ENCODE peak calls at places on chromosome 12, in five cellular contexts. I is AG10803, T is progenitor cell of endocrine pancreas, P is endothelial cell, Y is A549. F is an unnamed sample.

GRCh38 chr12:117072736-117073475 is 26.3 kb downstream of the TESC start:
- DNase-seq in P (no peak), T (no peak), Y (no peak), I (no peak), F (no peak)

GRCh38 chr12:65649126-65649525 is 175.2 kb upstream of the HMGA2 start:
- DNase-seq in P (no peak), Y (peak; percentile 72), I (peak; percentile 98), T (no peak), F (no peak)

GRCh38 chr12:128571906-128572305 is 251.9 kb downstream of the SLC15A4 start:
- DNase-seq in T (no peak), I (no peak), Y (no peak), P (no peak), F (no peak)

GRCh38 chr12:3538691-3539030 is 47.7 kb downstream of the PRMT8 start:
- DNase-seq in I (no peak), P (no peak), T (no peak), Y (no peak), F (no peak)

GRCh38 chr12:43795716-43796282 is 10.3 kb downstream of the TWF1 start:
- DNase-seq in T (no peak), P (no peak), Y (no peak), I (no peak), F (no peak)

GRCh38 chr12:53052419-53053222 is 2.8 kb downstream of the TNS2 start:
- DNase-seq in T (no peak), Y (no peak), I (peak; percentile 84), P (no peak), F (peak; percentile 91)

GRCh38 chr12:87661770-87662402 is 367.3 kb downstream of the C12orf50 start:
- DNase-seq in Y (no peak), P (no peak), I (no peak), T (no peak), F (no peak)

GRCh38 chr12:124861898-124862676 is 1.6 kb downstream of the SCARB1 start:
- DNase-seq in T (no peak), P (no peak), I (no peak), Y (no peak), F (no peak)

GRCh38 chr12:6267007-6267721 is 43.3 kb upstream of the PLEKHG6 start:
- DNase-seq in I (peak; percentile 30), T (no peak), P (no peak), Y (no peak), F (no peak)

GRCh38 chr12:126742326-126742725 is 1524.6 kb upstream of the TMEM132C start:
- DNase-seq in I (no peak), P (no peak), T (no peak), Y (no peak), F (no peak)

GRCh38 chr12:219891-220352 is 6.0 kb upstream of the SLC6A12 start:
- DNase-seq in T (peak; percentile 87), I (peak; percentile 37), Y (peak; percentile 84), P (peak; percentile 91), F (no peak)

GRCh38 chr12:121590476-121591143 is 9.8 kb upstream of the KDM2B start:
- DNase-seq in T (no peak), Y (no peak), P (no peak), I (peak; percentile 44), F (no peak)

GRCh38 chr12:32877670-32878459 is 18.7 kb downstream of the PKP2 start:
- DNase-seq in T (no peak), P (no peak), I (peak; percentile 5), Y (no peak), F (no peak)

GRCh38 chr12:122516544-122517361 is 10.0 kb downstream of the RSRC2 start:
- DNase-seq in T (no peak), Y (no peak), P (no peak), I (no peak), F (no peak)

GRCh38 chr12:124919646-124920352 is 5.3 kb upstream of the UBC start:
- DNase-seq in I (peak; percentile 34), T (no peak), Y (no peak), P (no peak), F (no peak)

DNA sequence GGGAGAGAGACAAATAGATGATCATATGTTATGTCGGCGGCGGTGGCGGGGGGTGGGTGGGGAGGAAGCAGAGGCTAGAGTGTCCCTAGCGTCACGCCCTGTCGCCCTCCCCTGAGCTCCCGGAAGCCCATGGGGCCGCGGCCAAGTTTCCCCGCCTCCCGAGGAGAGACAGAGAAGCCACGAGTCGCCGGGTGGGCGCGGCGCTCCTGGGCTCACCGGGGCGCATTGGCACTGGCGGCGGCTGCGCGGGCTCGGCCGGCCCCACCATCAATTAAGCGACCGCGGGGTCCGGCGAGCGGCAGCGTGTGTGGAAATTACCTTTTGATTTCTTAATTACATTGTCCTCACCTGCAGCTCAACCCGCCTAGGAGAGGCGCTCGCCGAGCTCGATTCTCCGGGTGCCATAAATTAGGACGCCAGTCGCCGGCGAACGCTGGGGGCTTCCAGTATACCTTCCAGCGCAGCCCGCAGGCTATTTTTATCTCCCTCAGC is 119.9 kb upstream of the LHX5 start:
- DNase-seq in P (peak; percentile 26), I (no peak), T (no peak), Y (peak; percentile 46), F (no peak)
- TF ChIP-seq CTCF in P (no peak), I (no peak), T (no peak), Y (no peak), F (no peak)

GRCh38 chr12:130497991-130498390 is 160.3 kb downstream of the PIWIL1 start:
- DNase-seq in T (no peak), I (no peak), P (no peak), Y (no peak), F (no peak)

GRCh38 chr12:130499474-130499873 is 161.8 kb downstream of the PIWIL1 start:
- DNase-seq in I (no peak), Y (no peak), T (no peak), P (no peak), F (no peak)

GRCh38 chr12:130497331-130497730 is 159.6 kb downstream of the PIWIL1 start:
- DNase-seq in T (no peak), P (no peak), I (no peak), Y (no peak), F (no peak)

GRCh38 chr12:130500835-130501330 is 163.2 kb downstream of the PIWIL1 start:
- DNase-seq in T (no peak), Y (no peak), P (no peak), I (no peak), F (no peak)

DNA sequence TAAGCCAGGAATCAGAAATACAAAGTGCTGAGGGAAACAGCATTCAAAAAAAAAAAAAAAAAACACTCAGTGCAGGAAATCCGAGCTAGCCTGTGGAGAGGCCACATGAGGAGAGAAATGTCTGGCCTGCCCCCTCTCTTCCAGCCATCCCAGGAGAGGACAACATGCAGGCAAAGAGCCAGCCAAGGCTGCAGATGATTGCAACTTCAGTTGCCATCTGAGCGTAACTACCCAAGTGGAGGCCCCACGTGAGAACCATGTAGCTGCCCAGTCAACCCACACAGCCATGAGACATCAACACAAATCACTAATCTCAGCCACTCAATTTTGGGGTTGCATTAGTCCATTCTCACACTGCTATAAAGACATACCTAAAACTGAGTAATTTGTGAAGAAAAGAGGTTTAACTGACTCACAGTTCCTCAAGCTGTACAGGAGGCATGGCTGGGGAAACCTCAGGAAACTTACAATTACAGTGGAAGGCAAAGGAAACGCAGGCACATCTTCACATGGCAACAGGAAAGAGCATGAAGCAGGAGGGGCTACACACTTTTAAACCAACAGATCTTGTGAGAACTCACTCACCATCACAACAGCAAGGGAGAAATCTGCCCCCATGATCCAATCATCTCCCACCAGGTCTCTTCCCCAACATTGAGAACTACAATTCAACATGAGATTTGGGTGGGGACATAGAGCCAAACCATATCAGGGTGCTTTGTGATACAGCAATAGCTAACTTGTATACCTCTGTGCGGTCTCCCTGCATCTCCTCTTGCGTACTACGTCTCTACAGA is 161.1 kb downstream of the PIWIL1 start:
- DNase-seq in P (no peak), T (no peak), Y (no peak), I (no peak), F (no peak)
- TF ChIP-seq CTCF in P (no peak), T (no peak), Y (no peak), I (no peak), F (no peak)

GRCh38 chr12:50103351-50103750 is 457 bp upstream of the GPD1 start:
- DNase-seq in I (no peak), P (no peak), T (no peak), Y (no peak), F (no peak)

GRCh38 chr12:50102186-50102585 is 1.6 kb upstream of the GPD1 start:
- DNase-seq in Y (no peak), I (no peak), T (no peak), P (no peak), F (no peak)

GRCh38 chr12:50100561-50100960 is 3.2 kb upstream of the GPD1 start:
- DNase-seq in Y (no peak), P (no peak), I (no peak), T (no peak), F (no peak)

GRCh38 chr12:50102648-50103309 is 1.0 kb upstream of the GPD1 start:
- DNase-seq in I (no peak), T (no peak), Y (no peak), P (no peak), F (no peak)

GRCh38 chr12:50101663-50102062 is 2.1 kb upstream of the GPD1 start:
- DNase-seq in Y (peak; percentile 65), I (peak; percentile 60), T (no peak), P (no peak), F (no peak)
- TF ChIP-seq CTCF in Y (peak; percentile 30), I (peak; percentile 68), T (peak; percentile 50), P (no peak), F (peak; percentile 55)

DNA sequence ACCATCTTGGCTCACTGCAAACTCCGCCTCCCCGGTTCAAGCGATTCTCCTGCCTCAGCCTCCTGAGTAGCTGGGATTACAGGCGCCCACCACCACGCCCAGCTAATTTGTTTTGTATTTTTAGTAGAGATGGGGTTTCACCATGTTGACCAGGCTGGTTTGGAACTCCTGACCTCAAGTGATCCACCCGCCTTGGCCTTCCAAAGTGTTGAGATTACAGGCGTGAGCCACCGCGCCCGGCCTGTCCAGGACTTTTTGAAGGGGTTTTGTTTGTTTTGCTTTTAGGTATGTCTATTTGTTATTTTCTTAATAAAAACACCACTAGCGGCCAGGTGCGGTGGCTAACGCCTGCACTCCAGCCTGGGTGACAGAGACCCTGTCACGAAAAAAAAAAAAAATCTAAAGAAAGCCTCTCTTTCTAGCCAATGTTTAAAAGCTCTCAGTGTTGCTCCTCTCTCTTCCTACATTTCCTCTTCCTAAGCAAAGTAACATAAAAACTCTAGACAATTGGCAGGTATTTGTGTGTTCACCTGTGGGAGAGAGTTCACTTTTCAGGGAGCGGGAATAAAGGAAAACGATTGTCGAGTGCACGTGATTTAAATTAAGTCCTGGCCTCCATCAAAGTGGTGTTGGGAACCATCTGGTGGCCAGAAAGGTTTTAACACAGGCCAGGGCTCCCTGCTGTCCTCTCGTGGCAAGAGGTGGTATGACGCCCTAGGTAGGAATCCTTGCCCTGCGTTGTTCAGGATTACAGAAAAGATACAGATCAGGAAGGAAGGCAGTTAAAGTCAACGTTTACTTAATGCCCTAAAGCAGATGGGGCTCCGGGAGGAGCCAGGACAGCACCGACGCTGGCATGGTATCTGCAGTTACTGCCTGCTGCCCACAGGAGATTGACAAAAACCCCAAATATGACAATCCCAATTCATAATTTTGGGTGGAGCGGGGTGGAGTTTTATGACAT is 36.2 kb upstream of the ATP23 start:
- DNase-seq in Y (peak; percentile 71), T (peak; percentile 74), P (peak; percentile 90), I (peak; percentile 83), F (peak; percentile 94)
- TF ChIP-seq CTCF in Y (peak; percentile 100), T (peak; percentile 98), P (peak; percentile 97), I (peak; percentile 100), F (peak; percentile 100)

GRCh38 chr12:48937170-48937569 is 11.9 kb upstream of the FKBP11 start:
- DNase-seq in I (no peak), P (peak; percentile 12), Y (no peak), T (no peak), F (no peak)
- TF ChIP-seq CTCF in I (peak; percentile 5), P (no peak), Y (peak; percentile 8), T (peak; percentile 29), F (no peak)